ENCODE peak calls at places on chromosomes 11 and 22, in four cellular contexts. L, F, S and Q are unnamed samples.

GRCh38 chr11:110479445-110480101 is 49.8 kb downstream of the FDX1 start:
- DNase-seq in F (peak), S (peak), L (peak), Q (no peak)

GRCh38 chr22:29113329-29113728 is 40.5 kb downstream of the KREMEN1 start:
- DNase-seq in S (no peak), F (no peak), L (no peak), Q (no peak)

GRCh38 chr22:23068096-23068831 is 2.1 kb upstream of the GNAZ start:
- DNase-seq in F (no peak), L (no peak), S (no peak), Q (no peak)

GRCh38 chr11:57481915-57482781 is 21.8 kb downstream of the RTN4RL2 start:
- DNase-seq in S (no peak), L (no peak), F (no peak), Q (no peak)

GRCh38 chr11:66915046-66915832 is 42.9 kb downstream of the PC start:
- DNase-seq in L (no peak), S (no peak), F (no peak), Q (no peak)

GRCh38 chr11:134664447-134664846 is 252.4 kb upstream of the B3GAT1 start:
- DNase-seq in L (no peak), F (no peak), S (no peak), Q (no peak)

GRCh38 chr22:19063581-19064353 is 58.4 kb downstream of the DGCR2 start:
- DNase-seq in S (peak), L (no peak), F (no peak), Q (no peak)

GRCh38 chr22:23215294-23216204 is 35.2 kb downstream of the BCR start:
- DNase-seq in F (no peak), S (peak), L (peak), Q (no peak)

GRCh38 chr11:2180347-2180746 is 8.7 kb upstream of the TH start:
- DNase-seq in L (no peak), S (no peak), F (no peak), Q (no peak)

GRCh38 chr22:49152146-49152929 is 675.3 kb downstream of the BRD1 start:
- DNase-seq in F (no peak), L (no peak), S (no peak), Q (no peak)

GRCh38 chr11:61691378-61692156 is 11.4 kb downstream of the DAGLA start:
- DNase-seq in S (no peak), L (no peak), F (no peak), Q (no peak)

GRCh38 chr11:57786436-57786835 is 24.8 kb downstream of the CTNND1 start:
- DNase-seq in F (no peak), S (peak), L (no peak), Q (no peak)

GRCh38 chr11:39732002-39732401 is 1727.5 kb downstream of the LRRC4C start:
- DNase-seq in S (no peak), F (no peak), L (no peak), Q (no peak)
- TF ChIP-seq CTCF in S (no peak), F (no peak), L (no peak), Q (no peak)

GRCh38 chr22:30573594-30574094 is 821 bp downstream of the GAL3ST1 start:
- DNase-seq in L (no peak), F (no peak), S (no peak), Q (no peak)
- H3K4me3 ChIP-seq in L (no peak), F (no peak), S (no peak), Q (no peak)

DNA sequence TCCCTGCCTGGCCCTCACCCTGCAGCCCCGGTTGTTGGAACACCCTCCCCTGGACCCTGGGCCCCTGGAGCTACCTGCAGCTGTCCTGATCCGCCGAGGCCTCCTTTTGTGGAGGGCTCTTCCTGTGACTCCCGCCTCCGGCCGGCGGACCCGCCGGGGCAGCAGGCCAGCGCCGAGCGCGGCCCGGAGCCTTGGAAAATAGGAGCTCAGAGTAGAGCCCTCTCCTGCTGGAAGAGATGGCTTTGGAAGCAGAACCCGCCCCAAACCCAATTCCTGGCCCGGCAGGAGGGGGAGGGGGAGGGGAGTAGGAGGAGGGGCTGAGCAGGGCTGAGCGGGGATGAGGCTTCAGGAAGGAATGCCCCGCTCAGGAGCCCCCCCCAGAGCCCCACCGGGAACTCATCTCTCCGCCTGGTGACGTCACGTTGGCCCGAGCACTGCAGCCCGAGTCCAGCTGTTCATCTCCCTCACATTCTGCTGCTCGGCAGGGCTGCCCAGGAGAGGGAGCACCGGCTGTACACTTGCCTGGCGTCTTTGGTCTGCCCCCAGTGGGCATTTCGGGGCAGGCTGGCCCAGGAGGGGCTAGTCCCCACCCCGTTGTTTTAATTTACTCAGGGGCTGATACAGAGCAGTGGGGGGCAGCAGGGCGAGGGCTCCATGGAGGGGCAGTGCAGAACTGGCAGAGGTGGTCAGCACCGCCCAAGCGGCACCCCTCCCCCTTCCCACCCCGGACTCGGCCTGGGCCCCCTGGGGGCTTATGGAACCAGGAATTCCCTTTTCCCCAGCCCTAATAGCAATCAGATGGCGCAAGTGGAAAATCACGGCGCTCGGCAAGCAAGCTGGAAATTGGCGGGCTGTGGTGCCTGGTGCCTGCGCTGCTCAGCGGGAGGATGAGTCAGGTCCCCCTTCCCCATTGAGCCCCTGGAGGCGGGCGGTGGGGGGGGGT is at the start of gene MRGPRF:
- DNase-seq in S (peak), F (peak), L (no peak), Q (no peak)
- TF ChIP-seq CTCF in S (peak), F (peak), L (peak), Q (peak)

GRCh38 chr22:46087816-46088277 is 62.5 kb upstream of the PPARA start:
- DNase-seq in L (peak), F (peak), S (peak), Q (no peak)
- H3K4me3 ChIP-seq in L (peak), F (no peak), S (peak), Q (peak)

GRCh38 chr11:46036009-46036408 is 85.2 kb downstream of the PHF21A start:
- DNase-seq in L (no peak), S (no peak), F (no peak), Q (no peak)

GRCh38 chr11:46039990-46040389 is 81.3 kb downstream of the PHF21A start:
- DNase-seq in S (peak), F (peak), L (no peak), Q (peak)

GRCh38 chr11:46036969-46037368 is 84.3 kb downstream of the PHF21A start:
- DNase-seq in S (no peak), F (no peak), L (no peak), Q (no peak)

DNA sequence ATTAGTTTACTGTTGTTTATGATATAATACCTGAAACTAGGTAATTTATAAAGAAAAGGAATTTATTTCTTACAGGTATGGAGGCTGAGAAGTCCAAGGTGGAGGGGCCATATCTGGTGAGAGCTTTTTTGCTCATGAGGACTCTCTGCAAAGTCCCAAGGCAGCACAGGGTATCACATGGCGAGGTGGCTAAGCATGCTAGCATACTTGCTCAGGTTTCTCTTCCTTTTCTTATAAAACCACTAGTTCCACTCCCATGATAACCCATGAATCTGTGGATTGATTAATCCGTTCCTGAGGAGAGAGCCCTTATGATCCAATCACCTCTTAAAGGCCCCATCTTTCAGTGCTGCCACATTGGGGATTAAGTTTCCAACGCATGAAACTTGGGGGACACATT is 82.7 kb downstream of the PHF21A start:
- DNase-seq in L (no peak), F (no peak), S (no peak), Q (no peak)
- TF ChIP-seq CTCF in L (no peak), F (no peak), S (no peak), Q (no peak)

DNA sequence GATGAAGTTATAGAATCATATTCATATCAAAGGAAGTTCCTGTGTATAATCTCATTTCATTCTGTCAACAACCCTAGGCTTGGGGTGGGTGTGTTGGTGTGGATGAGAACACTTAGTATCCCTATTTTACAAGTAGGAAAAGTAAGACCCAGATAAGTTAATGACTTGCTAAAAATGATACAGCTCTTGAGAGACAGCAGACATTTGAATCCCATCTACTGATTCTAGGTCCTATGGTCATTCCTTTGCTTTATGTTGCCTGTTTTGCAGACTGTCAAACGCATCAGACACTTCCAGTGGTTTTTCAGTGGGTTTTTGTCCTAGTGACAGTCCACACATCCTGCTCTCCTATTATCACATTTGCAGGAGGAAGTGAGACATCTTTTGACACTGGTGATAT is 153.1 kb downstream of the TEAD1 start:
- DNase-seq in S (no peak), F (no peak), L (no peak), Q (no peak)
- H3K4me3 ChIP-seq in S (peak), F (no peak), L (no peak), Q (no peak)

GRCh38 chr11:65887026-65887722 is 1.1 kb downstream of the FIBP start:
- DNase-seq in L (no peak), S (no peak), F (no peak), Q (no peak)
- TF ChIP-seq CTCF in L (no peak), S (no peak), F (no peak), Q (no peak)

GRCh38 chr11:20065040-20065805 is 95.1 kb downstream of the DBX1 start:
- DNase-seq in S (no peak), L (no peak), F (no peak), Q (no peak)
- H3K4me3 ChIP-seq in S (no peak), L (no peak), F (no peak), Q (no peak)

GRCh38 chr11:62806611-62807121 is 1.4 kb upstream of the NXF1 start:
- DNase-seq in L (peak), F (no peak), S (peak), Q (no peak)

GRCh38 chr11:62801071-62801470 is 4.2 kb downstream of the NXF1 start:
- DNase-seq in S (no peak), L (no peak), F (no peak), Q (no peak)

GRCh38 chr11:62805991-62806441 is 776 bp upstream of the NXF1 start:
- DNase-seq in S (no peak), F (no peak), L (no peak), Q (no peak)

GRCh38 chr11:62804310-62805043 is 763 bp downstream of the NXF1 start:
- DNase-seq in S (peak), F (peak), L (peak), Q (no peak)

DNA sequence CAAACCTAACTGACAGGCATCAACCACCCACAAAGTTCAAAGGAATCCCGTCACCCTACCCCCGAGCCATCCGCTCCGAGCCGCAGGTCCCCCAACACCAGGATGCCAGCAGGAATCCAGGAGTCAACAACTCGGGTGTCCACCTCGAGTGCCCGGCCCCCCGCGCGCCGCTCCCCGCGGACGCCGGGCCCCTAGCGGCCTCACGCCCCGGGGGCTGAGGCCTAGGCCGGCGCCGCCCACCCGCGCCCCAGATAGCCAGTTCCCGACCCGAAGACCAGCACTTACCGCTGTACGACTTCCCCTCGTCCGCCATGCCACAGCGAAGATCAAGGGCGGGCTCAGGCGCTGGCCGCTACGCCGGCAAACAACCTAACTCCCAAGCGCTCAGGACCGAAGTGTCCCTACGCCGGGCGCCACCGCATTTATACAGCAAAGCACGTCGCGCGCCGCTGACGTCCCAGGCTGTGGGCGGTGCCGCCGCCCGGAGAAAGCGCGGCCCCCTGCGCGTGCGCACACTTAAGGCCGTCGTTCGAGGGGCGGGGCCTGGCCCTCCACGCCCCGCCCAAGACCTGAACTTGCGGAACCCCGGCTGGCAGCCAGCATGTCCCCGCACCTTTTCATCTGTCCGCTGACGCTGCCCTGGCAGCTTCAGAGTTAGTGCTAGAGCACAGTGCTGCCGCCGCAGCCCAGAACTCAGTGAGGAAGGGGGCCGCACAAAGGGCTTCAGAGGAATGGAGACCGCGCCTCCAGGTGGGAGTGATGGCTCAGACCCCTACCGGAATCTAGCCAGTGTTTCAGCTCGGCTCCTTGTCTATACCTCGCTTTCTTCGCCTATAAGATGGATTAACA is at the start of gene NXF1:
- DNase-seq in F (peak), L (peak), S (peak), Q (peak)
- TF ChIP-seq CTCF in F (peak), L (no peak), S (peak), Q (no peak)